ENCODE peak calls at places on chromosomes 7 and 10, in five cellular contexts. T, O, Q, Y and A are unnamed samples.

GRCh38 chr7:55534262-55534915 is 37.9 kb downstream of the VOPP1 start:
- DNase-seq in T (no peak), O (no peak), Q (peak), Y (peak), A (no peak)

GRCh38 chr10:110222896-110223675 is 15.7 kb downstream of the MXI1 start:
- DNase-seq in T (no peak), O (no peak), Q (no peak), Y (no peak), A (no peak)

GRCh38 chr10:110774069-110775021 is 97.4 kb upstream of the PDCD4 start:
- DNase-seq in T (no peak), O (no peak), Q (peak), Y (peak), A (no peak)

GRCh38 chr7:73642834-73643233 is 18.5 kb upstream of the MLXIPL start:
- DNase-seq in T (no peak), O (no peak), Q (no peak), Y (no peak), A (no peak)

GRCh38 chr7:17771901-17772408 is 168.3 kb downstream of the SNX13 start:
- DNase-seq in T (no peak), O (no peak), Q (no peak), Y (no peak), A (peak)

GRCh38 chr10:48215148-48215982 is 59.1 kb downstream of the FRMPD2 start:
- DNase-seq in T (peak), O (peak), Q (peak), Y (no peak), A (peak)

GRCh38 chr10:70617798-70618568 is 15.4 kb upstream of the PRF1 start:
- DNase-seq in T (no peak), O (no peak), Q (peak), Y (no peak), A (no peak)

GRCh38 chr7:94615641-94616040 is 40.3 kb downstream of the SGCE start:
- DNase-seq in T (no peak), O (no peak), Q (no peak), Y (no peak), A (no peak)